ENCODE peak calls at places on chromosomes 13 and 19, in five cellular contexts. I is A549, O is H54, N is endothelial cell, W is GM12865. Q is an unnamed sample.
A peak's percentile ranks its signal among the peaks of the same experiment; 100 is the strongest.

GRCh38 chr13:76009491-76009890 is 373.4 kb downstream of the LMO7 start:
- DNase-seq in I (peak; percentile 2), O (no peak), N (no peak), W (no peak), Q (no peak)

GRCh38 chr19:10718205-10719196 is 622 bp downstream of the DNM2 start:
- DNase-seq in I (no peak), O (no peak), N (peak; percentile 66), W (peak; percentile 68), Q (peak; percentile 38)

GRCh38 chr19:3642987-3643386 is 16.4 kb upstream of the CACTIN start:
- DNase-seq in I (no peak), O (no peak), N (peak; percentile 30), W (peak; percentile 36), Q (peak; percentile 79)

GRCh38 chr13:45436332-45436731 is 18.2 kb upstream of the SLC25A30 start:
- DNase-seq in I (no peak), O (no peak), N (no peak), W (no peak), Q (no peak)

GRCh38 chr19:8631425-8631819 is 989 bp downstream of the NFILZ start:
- DNase-seq in I (peak; percentile 61), O (no peak), N (no peak), W (no peak), Q (no peak)

GRCh38 chr13:86974251-86974994 is 696.7 kb upstream of the SLITRK5 start:
- DNase-seq in I (no peak), O (no peak), N (no peak), W (no peak), Q (no peak)

GRCh38 chr19:28961772-28962500 is 251.0 kb downstream of the UQCRFS1 start:
- DNase-seq in I (no peak), O (no peak), N (no peak), W (no peak), Q (no peak)

GRCh38 chr13:112747256-112747655 is 57.4 kb downstream of the ATP11A start:
- DNase-seq in I (no peak), O (no peak), N (no peak), W (no peak), Q (no peak)

GRCh38 chr13:88450515-88450914 is 779.3 kb downstream of the SLITRK5 start:
- DNase-seq in I (no peak), O (no peak), N (no peak), W (no peak), Q (no peak)

GRCh38 chr19:16415806-16416205 is 56.0 kb downstream of the EPS15L1 start:
- DNase-seq in I (no peak), O (no peak), N (no peak), W (no peak), Q (no peak)

GRCh38 chr13:36973621-36974268 is 25.4 kb downstream of the ALG5 start:
- DNase-seq in I (no peak), O (no peak), N (no peak), W (peak; percentile 8), Q (no peak)

GRCh38 chr13:59531571-59532091 is 632.1 kb downstream of the DIAPH3 start:
- DNase-seq in I (no peak), O (no peak), N (peak; percentile 67), W (no peak), Q (peak; percentile 43)

GRCh38 chr19:14837391-14837790 is 2.4 kb upstream of the OR7A5 start:
- DNase-seq in I (no peak), O (no peak), N (no peak), W (no peak), Q (no peak)